ENCODE peak calls at places on chromosomes 2 and 18, in six cellular contexts. One of them, this sample, is unnamed.

GRCh38 chr2:52036853-52037252 is 1004.9 kb upstream of the NRXN1 start:
- DNase-seq in OCI-LY7: no peak
- DNase-seq in bronchial epithelial cell: no peak
- DNase-seq in hepatocyte: no peak
- DNase-seq in Peyer's patch: no peak
- DNase-seq in astrocyte of the cerebellum: no peak
- DNase-seq in this sample: no peak

GRCh38 chr18:24869285-24869684 is 408.8 kb downstream of the HRH4 start:
- DNase-seq in OCI-LY7: no peak
- DNase-seq in bronchial epithelial cell: no peak
- DNase-seq in hepatocyte: no peak
- DNase-seq in Peyer's patch: no peak
- DNase-seq in astrocyte of the cerebellum: no peak
- DNase-seq in this sample: no peak

GRCh38 chr2:444937-445884 is 157.3 kb upstream of the ALKAL2 start:
- DNase-seq in OCI-LY7: no peak
- DNase-seq in bronchial epithelial cell: no peak
- DNase-seq in hepatocyte: no peak
- DNase-seq in Peyer's patch: no peak
- DNase-seq in astrocyte of the cerebellum: no peak
- DNase-seq in this sample: no peak

GRCh38 chr2:10811552-10811951 is 1.0 kb downstream of the PDIA6 start:
- DNase-seq in OCI-LY7: no peak
- DNase-seq in bronchial epithelial cell: no peak
- DNase-seq in hepatocyte: no peak
- DNase-seq in Peyer's patch: no peak
- DNase-seq in astrocyte of the cerebellum: no peak
- DNase-seq in this sample: peak; percentile 11

GRCh38 chr2:177679611-177680530 is 287.3 kb downstream of the AGPS start:
- DNase-seq in OCI-LY7: no peak
- DNase-seq in bronchial epithelial cell: no peak
- DNase-seq in hepatocyte: no peak
- DNase-seq in Peyer's patch: no peak
- DNase-seq in astrocyte of the cerebellum: no peak
- DNase-seq in this sample: no peak

GRCh38 chr2:71154798-71155197 is 24.4 kb downstream of the MPHOSPH10 start:
- DNase-seq in OCI-LY7: peak; percentile 66
- DNase-seq in bronchial epithelial cell: peak; percentile 52
- DNase-seq in hepatocyte: peak; percentile 18
- DNase-seq in Peyer's patch: no peak
- DNase-seq in astrocyte of the cerebellum: no peak
- DNase-seq in this sample: peak; percentile 71

GRCh38 chr18:44828080-44828479 is 147.4 kb downstream of the SETBP1 start:
- DNase-seq in OCI-LY7: no peak
- DNase-seq in bronchial epithelial cell: peak; percentile 42
- DNase-seq in hepatocyte: no peak
- DNase-seq in Peyer's patch: no peak
- DNase-seq in astrocyte of the cerebellum: no peak
- DNase-seq in this sample: peak; percentile 65

GRCh38 chr2:54394392-54394791 is 61.7 kb upstream of the SPTBN1 start:
- DNase-seq in OCI-LY7: peak; percentile 40
- DNase-seq in bronchial epithelial cell: no peak
- DNase-seq in hepatocyte: no peak
- DNase-seq in Peyer's patch: no peak
- DNase-seq in astrocyte of the cerebellum: no peak
- DNase-seq in this sample: no peak

GRCh38 chr2:174014021-174014698 is 49.0 kb upstream of the SP3 start:
- DNase-seq in OCI-LY7: no peak
- DNase-seq in bronchial epithelial cell: no peak
- DNase-seq in hepatocyte: no peak
- DNase-seq in Peyer's patch: no peak
- DNase-seq in astrocyte of the cerebellum: no peak
- DNase-seq in this sample: no peak

GRCh38 chr2:215552144-215552580 is 116.3 kb upstream of the FN1 start:
- DNase-seq in OCI-LY7: no peak
- DNase-seq in bronchial epithelial cell: no peak
- DNase-seq in hepatocyte: no peak
- DNase-seq in Peyer's patch: no peak
- DNase-seq in astrocyte of the cerebellum: no peak
- DNase-seq in this sample: no peak

GRCh38 chr2:176246324-176246723 is 22.9 kb upstream of the MTX2 start:
- DNase-seq in OCI-LY7: no peak
- DNase-seq in bronchial epithelial cell: no peak
- DNase-seq in hepatocyte: no peak
- DNase-seq in Peyer's patch: no peak
- DNase-seq in astrocyte of the cerebellum: no peak
- DNase-seq in this sample: no peak

GRCh38 chr2:191325651-191326365 is 80.6 kb downstream of the MYO1B start:
- DNase-seq in OCI-LY7: no peak
- DNase-seq in bronchial epithelial cell: no peak
- DNase-seq in hepatocyte: no peak
- DNase-seq in Peyer's patch: no peak
- DNase-seq in astrocyte of the cerebellum: no peak
- DNase-seq in this sample: no peak

GRCh38 chr18:9403795-9404564 is 69.4 kb downstream of the TWSG1 start:
- DNase-seq in OCI-LY7: no peak
- DNase-seq in bronchial epithelial cell: no peak
- DNase-seq in hepatocyte: no peak
- DNase-seq in Peyer's patch: no peak
- DNase-seq in astrocyte of the cerebellum: no peak
- DNase-seq in this sample: no peak

GRCh38 chr2:212974692-212975091 is 176.7 kb downstream of the IKZF2 start:
- DNase-seq in OCI-LY7: no peak
- DNase-seq in bronchial epithelial cell: peak; percentile 91
- DNase-seq in hepatocyte: peak; percentile 45
- DNase-seq in Peyer's patch: no peak
- DNase-seq in astrocyte of the cerebellum: peak; percentile 16
- DNase-seq in this sample: peak; percentile 87

GRCh38 chr2:134431837-134432437 is 178.1 kb downstream of the MGAT5 start:
- DNase-seq in OCI-LY7: no peak
- DNase-seq in bronchial epithelial cell: peak; percentile 81
- DNase-seq in hepatocyte: no peak
- DNase-seq in Peyer's patch: no peak
- DNase-seq in astrocyte of the cerebellum: peak; percentile 20
- DNase-seq in this sample: peak; percentile 53

GRCh38 chr18:3340015-3340681 is 78.2 kb downstream of the MYL12B start:
- DNase-seq in OCI-LY7: no peak
- DNase-seq in bronchial epithelial cell: peak; percentile 42
- DNase-seq in hepatocyte: no peak
- DNase-seq in Peyer's patch: no peak
- DNase-seq in astrocyte of the cerebellum: no peak
- DNase-seq in this sample: peak; percentile 33

GRCh38 chr2:159091981-159092380 is 123.5 kb downstream of the TANC1 start:
- DNase-seq in OCI-LY7: peak; percentile 13
- DNase-seq in bronchial epithelial cell: no peak
- DNase-seq in hepatocyte: no peak
- DNase-seq in Peyer's patch: no peak
- DNase-seq in astrocyte of the cerebellum: no peak
- DNase-seq in this sample: peak; percentile 22

GRCh38 chr2:162061021-162061420 is 13.0 kb downstream of the DPP4 start:
- DNase-seq in OCI-LY7: no peak
- DNase-seq in bronchial epithelial cell: no peak
- DNase-seq in hepatocyte: no peak
- DNase-seq in Peyer's patch: no peak
- DNase-seq in astrocyte of the cerebellum: no peak
- DNase-seq in this sample: no peak

GRCh38 chr2:189116984-189117383 is 62.6 kb downstream of the COL5A2 start:
- DNase-seq in OCI-LY7: no peak
- DNase-seq in bronchial epithelial cell: no peak
- DNase-seq in hepatocyte: no peak
- DNase-seq in Peyer's patch: no peak
- DNase-seq in astrocyte of the cerebellum: no peak
- DNase-seq in this sample: no peak

GRCh38 chr2:240507778-240508251 is 50.0 kb downstream of the ANKMY1 start:
- DNase-seq in OCI-LY7: no peak
- DNase-seq in bronchial epithelial cell: no peak
- DNase-seq in hepatocyte: peak; percentile 2
- DNase-seq in Peyer's patch: no peak
- DNase-seq in astrocyte of the cerebellum: no peak
- DNase-seq in this sample: no peak

GRCh38 chr2:239625106-239625845 is 224.5 kb upstream of the HDAC4 start:
- DNase-seq in OCI-LY7: no peak
- DNase-seq in bronchial epithelial cell: no peak
- DNase-seq in hepatocyte: no peak
- DNase-seq in Peyer's patch: no peak
- DNase-seq in astrocyte of the cerebellum: no peak
- DNase-seq in this sample: no peak

GRCh38 chr2:235685024-235685721 is 191.3 kb downstream of the AGAP1 start:
- DNase-seq in OCI-LY7: no peak
- DNase-seq in bronchial epithelial cell: no peak
- DNase-seq in hepatocyte: no peak
- DNase-seq in Peyer's patch: no peak
- DNase-seq in astrocyte of the cerebellum: no peak
- DNase-seq in this sample: no peak

GRCh38 chr2:241635756-241636155 is 1.2 kb downstream of the THAP4 start:
- DNase-seq in OCI-LY7: no peak
- DNase-seq in bronchial epithelial cell: no peak
- DNase-seq in hepatocyte: no peak
- DNase-seq in Peyer's patch: no peak
- DNase-seq in astrocyte of the cerebellum: no peak
- DNase-seq in this sample: no peak

GRCh38 chr2:111688501-111688900 is 195.5 kb downstream of the ANAPC1 start:
- DNase-seq in OCI-LY7: no peak
- DNase-seq in bronchial epithelial cell: no peak
- DNase-seq in hepatocyte: no peak
- DNase-seq in Peyer's patch: no peak
- DNase-seq in astrocyte of the cerebellum: no peak
- DNase-seq in this sample: no peak

GRCh38 chr18:37253424-37254255 is 312.0 kb downstream of the CELF4 start:
- DNase-seq in OCI-LY7: no peak
- DNase-seq in bronchial epithelial cell: no peak
- DNase-seq in hepatocyte: peak; percentile 89
- DNase-seq in Peyer's patch: peak; percentile 63
- DNase-seq in astrocyte of the cerebellum: no peak
- DNase-seq in this sample: peak; percentile 9

GRCh38 chr2:26298638-26299393 is 47.1 kb upstream of the SELENOI start:
- DNase-seq in OCI-LY7: no peak
- DNase-seq in bronchial epithelial cell: peak; percentile 64
- DNase-seq in hepatocyte: peak; percentile 45
- DNase-seq in Peyer's patch: peak; percentile 65
- DNase-seq in astrocyte of the cerebellum: peak; percentile 27
- DNase-seq in this sample: peak; percentile 71

GRCh38 chr2:74532222-74532621 is 2.5 kb downstream of the HTRA2 start:
- DNase-seq in OCI-LY7: peak; percentile 61
- DNase-seq in bronchial epithelial cell: peak; percentile 63
- DNase-seq in hepatocyte: no peak
- DNase-seq in Peyer's patch: no peak
- DNase-seq in astrocyte of the cerebellum: no peak
- DNase-seq in this sample: peak; percentile 70

GRCh38 chr2:58762176-58762781 is 521.2 kb upstream of the FANCL start:
- DNase-seq in OCI-LY7: peak; percentile 28
- DNase-seq in bronchial epithelial cell: peak; percentile 67
- DNase-seq in hepatocyte: peak; percentile 69
- DNase-seq in Peyer's patch: peak; percentile 51
- DNase-seq in astrocyte of the cerebellum: peak; percentile 63
- DNase-seq in this sample: peak; percentile 76

GRCh38 chr2:232988444-232988843 is 24.6 kb downstream of the NGEF start:
- DNase-seq in OCI-LY7: no peak
- DNase-seq in bronchial epithelial cell: peak; percentile 98
- DNase-seq in hepatocyte: peak; percentile 74
- DNase-seq in Peyer's patch: peak; percentile 74
- DNase-seq in astrocyte of the cerebellum: peak; percentile 90
- DNase-seq in this sample: peak; percentile 97

GRCh38 chr2:53880756-53881155 is 21.0 kb upstream of the GPR75 start:
- DNase-seq in OCI-LY7: no peak
- DNase-seq in bronchial epithelial cell: peak; percentile 49
- DNase-seq in hepatocyte: no peak
- DNase-seq in Peyer's patch: no peak
- DNase-seq in astrocyte of the cerebellum: peak; percentile 53
- DNase-seq in this sample: peak; percentile 53

GRCh38 chr2:225739328-225739727 is 339.8 kb downstream of the NYAP2 start:
- DNase-seq in OCI-LY7: no peak
- DNase-seq in bronchial epithelial cell: no peak
- DNase-seq in hepatocyte: no peak
- DNase-seq in Peyer's patch: no peak
- DNase-seq in astrocyte of the cerebellum: no peak
- DNase-seq in this sample: no peak

GRCh38 chr2:23512778-23513177 is 127.8 kb downstream of the KLHL29 start:
- DNase-seq in OCI-LY7: no peak
- DNase-seq in bronchial epithelial cell: no peak
- DNase-seq in hepatocyte: no peak
- DNase-seq in Peyer's patch: no peak
- DNase-seq in astrocyte of the cerebellum: no peak
- DNase-seq in this sample: no peak

GRCh38 chr18:11859282-11859797 is 8.1 kb downstream of the CHMP1B start:
- DNase-seq in OCI-LY7: no peak
- DNase-seq in bronchial epithelial cell: no peak
- DNase-seq in hepatocyte: no peak
- DNase-seq in Peyer's patch: no peak
- DNase-seq in astrocyte of the cerebellum: no peak
- DNase-seq in this sample: no peak
- H3K4me3 ChIP-seq in OCI-LY7: no peak overlapping the region
- H3K4me3 ChIP-seq in bronchial epithelial cell: no peak overlapping the region
- H3K4me3 ChIP-seq in hepatocyte: no peak overlapping the region
- H3K4me3 ChIP-seq in Peyer's patch: no peak overlapping the region
- H3K4me3 ChIP-seq in astrocyte of the cerebellum: no peak overlapping the region
- H3K4me3 ChIP-seq in this sample: peak overlapping the region; percentile 50

DNA sequence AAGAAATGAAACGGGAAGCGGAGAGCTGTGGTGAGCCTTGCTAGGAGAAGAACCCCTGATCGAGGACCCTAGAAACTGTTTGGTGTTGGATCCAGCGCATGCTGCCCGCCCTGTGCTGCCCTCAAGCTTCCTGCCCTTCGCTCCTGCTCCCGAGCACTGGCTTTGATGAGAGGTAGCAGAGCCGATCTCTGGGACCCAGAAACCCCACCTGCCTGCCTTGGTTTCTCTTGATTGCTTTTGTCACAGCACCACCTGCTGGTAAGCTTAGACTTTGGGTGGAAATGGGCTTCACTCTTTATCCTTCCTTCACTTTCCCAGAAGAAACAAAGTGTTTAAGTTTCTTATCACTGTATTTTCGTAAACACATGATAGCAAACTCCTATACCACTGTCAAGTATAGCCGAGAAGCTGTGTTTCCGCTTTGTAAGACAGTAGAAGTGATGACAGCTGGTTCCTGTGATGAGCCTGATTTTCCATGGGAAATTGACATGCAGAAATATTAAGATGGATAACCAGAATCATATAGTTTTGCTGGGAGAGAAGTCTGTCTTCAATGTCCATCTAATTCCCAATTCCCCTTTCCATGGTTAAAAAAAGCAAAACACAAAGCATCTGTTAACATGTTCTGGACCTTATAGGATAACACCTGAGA is 267.4 kb downstream of the PHLPP1 start:
- DNase-seq in OCI-LY7: peak; percentile 49
- DNase-seq in bronchial epithelial cell: peak; percentile 41
- DNase-seq in hepatocyte: peak; percentile 78
- DNase-seq in Peyer's patch: no peak
- DNase-seq in astrocyte of the cerebellum: peak; percentile 40
- DNase-seq in this sample: peak; percentile 55
- H3K4me3 ChIP-seq in OCI-LY7: no peak overlapping the region
- H3K4me3 ChIP-seq in bronchial epithelial cell: no peak overlapping the region
- H3K4me3 ChIP-seq in hepatocyte: no peak overlapping the region
- H3K4me3 ChIP-seq in Peyer's patch: peak overlapping the region; percentile 20
- H3K4me3 ChIP-seq in astrocyte of the cerebellum: no peak overlapping the region
- H3K4me3 ChIP-seq in this sample: no peak overlapping the region

GRCh38 chr2:237465515-237466227 is 21.4 kb upstream of the MLPH start:
- DNase-seq in OCI-LY7: no peak
- DNase-seq in bronchial epithelial cell: peak; percentile 95
- DNase-seq in hepatocyte: no peak
- DNase-seq in Peyer's patch: no peak
- DNase-seq in astrocyte of the cerebellum: no peak
- DNase-seq in this sample: peak; percentile 91
- H3K4me3 ChIP-seq in OCI-LY7: no peak overlapping the region
- H3K4me3 ChIP-seq in bronchial epithelial cell: no peak overlapping the region
- H3K4me3 ChIP-seq in hepatocyte: no peak overlapping the region
- H3K4me3 ChIP-seq in Peyer's patch: no peak overlapping the region
- H3K4me3 ChIP-seq in astrocyte of the cerebellum: no peak overlapping the region
- H3K4me3 ChIP-seq in this sample: no peak overlapping the region

GRCh38 chr18:10453885-10454772 is at the start of gene APCDD1:
- DNase-seq in OCI-LY7: no peak
- DNase-seq in bronchial epithelial cell: no peak
- DNase-seq in hepatocyte: peak; percentile 90
- DNase-seq in Peyer's patch: peak; percentile 67
- DNase-seq in astrocyte of the cerebellum: no peak
- DNase-seq in this sample: peak; percentile 9
- H3K4me3 ChIP-seq in OCI-LY7: no peak within 1 kb of the TSS
- H3K4me3 ChIP-seq in bronchial epithelial cell: peak within 1 kb of the TSS; percentile 42
- H3K4me3 ChIP-seq in hepatocyte: peak within 1 kb of the TSS; percentile 92
- H3K4me3 ChIP-seq in Peyer's patch: peak within 1 kb of the TSS; percentile 57
- H3K4me3 ChIP-seq in astrocyte of the cerebellum: peak within 1 kb of the TSS; percentile 54
- H3K4me3 ChIP-seq in this sample: peak within 1 kb of the TSS; percentile 56

This sample was measured in epithelial cell of esophagus.